ENCODE peak calls at places on chromosomes 11 and 22, in six cellular contexts. Y is stomach, J is mammary epithelial cell, I is suprapubic skin, R is thoracic aorta, T is PC-9. V is an unnamed sample.

GRCh38 chr22:25509391-25509791 is 55.1 kb upstream of the GRK3 start:
- DNase-seq in Y (no peak), J (peak; percentile 54), I (no peak), R (no peak), T (no peak), V (no peak)

GRCh38 chr11:134046681-134047449 is 22.0 kb upstream of the JAM3 start:
- DNase-seq in Y (no peak), J (no peak), I (no peak), R (no peak), T (no peak), V (no peak)

GRCh38 chr22:44442856-44443595 is 55.0 kb downstream of the RTL6 start:
- DNase-seq in Y (no peak), J (no peak), I (no peak), R (no peak), T (no peak), V (no peak)

GRCh38 chr11:107354780-107355179 is 102.8 kb downstream of the CWF19L2 start:
- DNase-seq in Y (no peak), J (no peak), I (no peak), R (no peak), T (no peak), V (no peak)

GRCh38 chr22:41931701-41932269 is 5.2 kb upstream of the TNFRSF13C start:
- DNase-seq in Y (no peak), J (no peak), I (no peak), R (no peak), T (no peak), V (no peak)

GRCh38 chr11:101870510-101870909 is 44.3 kb upstream of the CEP126 start:
- DNase-seq in Y (no peak), J (peak; percentile 37), I (no peak), R (no peak), T (no peak), V (no peak)

GRCh38 chr11:111329306-111330204 is 31.2 kb downstream of the POU2AF3 start:
- DNase-seq in Y (no peak), J (no peak), I (no peak), R (no peak), T (no peak), V (no peak)

GRCh38 chr11:103091810-103092524 is at the start of gene DCUN1D5:
- DNase-seq in Y (peak; percentile 98), J (peak; percentile 96), I (peak; percentile 98), R (peak; percentile 72), T (peak; percentile 97), V (peak; percentile 98)

GRCh38 chr11:47523491-47524199 is 29.3 kb downstream of the CELF1 start:
- DNase-seq in Y (no peak), J (peak; percentile 84), I (no peak), R (peak; percentile 41), T (peak; percentile 44), V (no peak)

GRCh38 chr11:108592591-108593213 is 866 bp downstream of the EXPH5 start:
- DNase-seq in Y (peak; percentile 37), J (peak; percentile 32), I (no peak), R (peak; percentile 18), T (no peak), V (peak; percentile 32)

GRCh38 chr11:5938603-5938965 is 3.5 kb upstream of the OR56A3 start:
- DNase-seq in Y (no peak), J (no peak), I (no peak), R (no peak), T (no peak), V (no peak)

GRCh38 chr11:129270471-129270870 is 78.3 kb upstream of the ARHGAP32 start:
- DNase-seq in Y (no peak), J (no peak), I (no peak), R (no peak), T (no peak), V (no peak)

GRCh38 chr11:68044145-68044813 is 5.5 kb downstream of the TCIRG1 start:
- DNase-seq in Y (no peak), J (no peak), I (peak; percentile 67), R (no peak), T (no peak), V (no peak)

GRCh38 chr11:15565846-15566245 is 451.1 kb downstream of the INSC start:
- DNase-seq in Y (no peak), J (no peak), I (no peak), R (no peak), T (no peak), V (no peak)

GRCh38 chr11:115324569-115325432 is 179.4 kb downstream of the CADM1 start:
- DNase-seq in Y (peak; percentile 27), J (peak; percentile 50), I (no peak), R (no peak), T (peak; percentile 47), V (no peak)

GRCh38 chr11:103601230-103601846 is 435.1 kb upstream of the DDI1 start:
- DNase-seq in Y (no peak), J (peak; percentile 52), I (no peak), R (no peak), T (peak; percentile 47), V (no peak)

GRCh38 chr11:60121259-60121658 is 32.8 kb downstream of the MS4A2 start:
- DNase-seq in Y (no peak), J (no peak), I (no peak), R (no peak), T (no peak), V (no peak)

GRCh38 chr22:29994941-29995340 is 85.3 kb upstream of the HORMAD2 start:
- DNase-seq in Y (no peak), J (no peak), I (no peak), R (no peak), T (peak; percentile 59), V (no peak)

GRCh38 chr11:11478687-11479086 is 125.6 kb upstream of the CSNK2A3 start:
- DNase-seq in Y (no peak), J (no peak), I (no peak), R (no peak), T (no peak), V (no peak)

GRCh38 chr22:32771761-32772160 is 29.7 kb upstream of the TIMP3 start:
- DNase-seq in Y (no peak), J (no peak), I (no peak), R (no peak), T (no peak), V (no peak)

GRCh38 chr11:72812968-72813739 is 1.1 kb upstream of the ATG16L2 start:
- DNase-seq in Y (peak; percentile 59), J (peak; percentile 79), I (no peak), R (no peak), T (peak; percentile 70), V (peak; percentile 62)

GRCh38 chr11:77793972-77794371 is 26.6 kb downstream of the RSF1 start:
- DNase-seq in Y (no peak), J (no peak), I (no peak), R (no peak), T (no peak), V (no peak)

DNA sequence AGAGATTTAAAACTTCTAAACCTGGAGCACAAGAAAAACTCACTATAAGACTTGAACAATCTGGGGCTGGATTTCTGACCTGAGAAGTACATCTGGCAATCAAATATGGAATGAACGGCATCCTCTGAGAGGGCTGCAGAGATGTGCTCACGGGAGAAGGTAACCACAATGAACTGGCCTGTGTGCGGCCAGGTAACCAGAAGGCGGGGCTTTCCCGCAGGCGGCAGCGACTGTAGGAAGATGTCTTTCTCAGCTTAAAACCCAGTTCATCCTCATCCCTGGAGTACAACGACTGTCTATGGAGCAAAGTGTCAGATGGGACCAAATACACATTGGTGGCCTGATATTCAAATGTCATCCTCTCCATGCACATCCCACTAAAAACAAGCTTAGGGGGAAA is 24.5 kb downstream of the MICAL3 start:
- DNase-seq in Y (no peak), J (peak; percentile 63), I (no peak), R (no peak), T (no peak), V (no peak)
- H3K27me3 ChIP-seq in Y (no peaks in the 10 kb centered on the region), J (no peaks in the 10 kb centered on the region), I (no peaks in the 10 kb centered on the region), R (no peaks in the 10 kb centered on the region), T (no peaks in the 10 kb centered on the region), V (no peaks in the 10 kb centered on the region)

GRCh38 chr11:20248345-20248744 is 88.1 kb upstream of the DBX1 start:
- DNase-seq in Y (no peak), J (no peak), I (no peak), R (no peak), T (no peak), V (no peak)

GRCh38 chr11:20238712-20239111 is 78.4 kb upstream of the DBX1 start:
- DNase-seq in Y (no peak), J (no peak), I (no peak), R (no peak), T (no peak), V (no peak)

GRCh38 chr11:20247540-20248138 is 87.4 kb upstream of the DBX1 start:
- DNase-seq in Y (no peak), J (no peak), I (no peak), R (no peak), T (no peak), V (no peak)

GRCh38 chr11:20249313-20249873 is 89.1 kb upstream of the DBX1 start:
- DNase-seq in Y (no peak), J (no peak), I (no peak), R (no peak), T (no peak), V (no peak)

DNA sequence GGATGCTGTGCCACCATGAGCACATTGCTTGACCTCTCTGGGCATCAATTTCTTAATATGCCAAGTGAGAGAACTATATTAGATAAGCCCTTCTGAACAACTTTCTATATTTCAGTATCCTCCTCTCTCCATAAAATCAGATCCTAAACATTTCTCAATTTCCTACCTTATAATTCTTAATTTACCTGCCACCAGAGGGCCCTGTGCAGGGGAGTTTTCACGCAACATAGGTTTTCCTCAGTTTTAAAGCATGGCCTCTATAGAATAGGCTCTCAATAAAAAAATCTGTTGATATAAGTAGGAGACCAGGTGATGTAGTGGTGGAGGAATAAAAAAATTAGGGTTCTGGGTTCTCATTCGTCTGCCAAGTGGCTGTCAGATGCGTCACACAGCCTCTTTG is 83.7 kb upstream of the DBX1 start:
- DNase-seq in Y (no peak), J (no peak), I (no peak), R (no peak), T (no peak), V (no peak)
- TF ChIP-seq CTCF in Y (no peak), J (peak; percentile 18), I (no peak), R (no peak), T (peak; percentile 62), V (no peak)

DNA sequence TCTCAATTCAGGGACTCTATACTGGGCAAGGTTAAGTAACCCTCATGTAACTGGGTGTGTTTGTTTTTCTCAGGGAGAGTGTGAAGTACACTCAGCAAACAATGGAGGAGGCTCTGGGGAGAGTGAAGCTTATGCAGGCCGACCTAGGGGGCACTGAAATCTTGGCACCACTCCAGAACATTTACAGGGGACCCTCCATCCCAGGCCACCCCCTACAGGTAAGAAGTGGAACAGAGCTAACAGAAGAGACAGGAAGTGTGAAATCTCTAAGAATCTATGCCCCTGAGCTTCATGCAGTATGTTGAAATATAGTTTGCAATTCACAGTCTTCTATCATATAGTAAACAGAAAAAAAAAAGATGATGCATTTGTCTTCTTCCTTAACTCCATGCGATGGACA is 8.3 kb downstream of the VWA5A start:
- DNase-seq in Y (no peak), J (no peak), I (no peak), R (no peak), T (no peak), V (no peak)
- H3K27ac ChIP-seq in Y (no peak overlapping the region), J (no peak overlapping the region), I (no peak overlapping the region), R (no peak overlapping the region), T (no peak overlapping the region), V (no peak overlapping the region)

DNA sequence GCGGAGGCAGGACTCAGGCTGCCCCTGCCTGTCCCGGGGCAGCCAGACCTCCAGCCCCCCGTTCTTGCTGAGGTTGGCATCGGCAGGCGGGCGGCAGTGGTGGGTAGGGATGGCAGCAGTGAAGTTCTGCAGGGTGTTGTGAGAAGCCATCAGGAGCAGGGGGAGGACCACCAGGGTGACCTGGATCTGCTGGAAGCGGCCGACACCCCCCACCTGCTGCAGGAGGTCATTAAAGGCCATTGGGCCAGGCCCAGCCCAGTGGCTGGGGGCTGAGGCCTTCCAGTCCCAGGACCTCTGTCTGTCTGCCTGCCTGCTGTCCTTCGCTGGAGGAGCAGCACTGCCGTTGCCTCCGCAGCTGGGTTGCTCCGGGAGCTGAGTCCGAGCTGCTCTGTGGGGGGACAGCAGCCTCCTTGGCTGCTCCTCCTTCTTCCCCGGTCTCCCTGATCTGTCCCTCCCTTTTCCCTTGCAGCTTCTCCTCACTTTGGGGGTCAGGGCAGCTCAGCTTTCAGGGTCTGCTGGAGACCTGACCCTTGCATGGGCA is at the start of gene SLC22A6:
- DNase-seq in Y (no peak), J (no peak), I (no peak), R (no peak), T (no peak), V (no peak)
- H3K27me3 ChIP-seq in Y (no peaks in the 10 kb centered on the region), J (no peaks in the 10 kb centered on the region), I (no peaks in the 10 kb centered on the region), R (no peaks in the 10 kb centered on the region), T (peaks cover 98% of the 10 kb centered on the region), V (no peaks in the 10 kb centered on the region)

V was measured in lung.